ENCODE peak calls at places on chromosomes 4 and X, in six cellular contexts. Y is retina, H is suprapubic skin, J is GOT3, P is esophagus muscularis mucosa, X is GM03348. N is an unnamed sample.

GRCh38 chrX:9566150-9566621 is 101.3 kb downstream of the TBL1X start:
- DNase-seq in Y (no peak), H (no peak), J (no peak), P (no peak), X (peak; percentile 68), N (peak; percentile 76)

GRCh38 chr4:180314972-180315371 is 1928.2 kb upstream of the TENM3 start:
- DNase-seq in Y (no peak), H (no peak), J (no peak), P (no peak), X (no peak), N (no peak)

GRCh38 chr4:153142700-153143438 is 61.4 kb upstream of the TRIM2 start:
- DNase-seq in Y (peak; percentile 79), H (peak; percentile 79), J (no peak), P (no peak), X (peak; percentile 84), N (peak; percentile 75)

GRCh38 chr4:112951362-112951962 is 98.0 kb upstream of the ANK2 start:
- DNase-seq in Y (no peak), H (no peak), J (no peak), P (no peak), X (peak; percentile 23), N (no peak)

GRCh38 chr4:76376534-76376933 is 44.4 kb downstream of the CCDC158 start:
- DNase-seq in Y (no peak), H (no peak), J (no peak), P (no peak), X (no peak), N (no peak)

GRCh38 chrX:47101206-47101605 is 23.0 kb downstream of the RGN start:
- DNase-seq in Y (no peak), H (no peak), J (no peak), P (no peak), X (no peak), N (no peak)

GRCh38 chrX:10016516-10017132 is 49.5 kb downstream of the CLDN34 start:
- DNase-seq in Y (no peak), H (no peak), J (no peak), P (no peak), X (no peak), N (no peak)

GRCh38 chr4:184653650-184654049 is 4.1 kb downstream of the PRIMPOL start:
- DNase-seq in Y (no peak), H (no peak), J (no peak), P (no peak), X (peak; percentile 52), N (peak; percentile 72)

GRCh38 chrX:118215346-118215745 is 98.7 kb upstream of the KLHL13 start:
- DNase-seq in Y (no peak), H (no peak), J (no peak), P (no peak), X (no peak), N (no peak)

GRCh38 chr4:111807556-111807955 is 337.7 kb upstream of the FAM241A start:
- DNase-seq in Y (no peak), H (no peak), J (no peak), P (no peak), X (no peak), N (no peak)

GRCh38 chr4:75919914-75920313 is 17.7 kb upstream of the PPEF2 start:
- DNase-seq in Y (no peak), H (no peak), J (no peak), P (no peak), X (peak; percentile 54), N (no peak)

GRCh38 chrX:45404206-45404605 is 203.5 kb upstream of the DIPK2B start:
- DNase-seq in Y (no peak), H (no peak), J (no peak), P (no peak), X (no peak), N (no peak)

GRCh38 chr4:138875886-138876608 is 139.5 kb upstream of the NOCT start:
- DNase-seq in Y (no peak), H (no peak), J (no peak), P (no peak), X (peak; percentile 87), N (peak; percentile 73)

GRCh38 chr4:151922306-151922705 is 161.5 kb upstream of the GATB start:
- DNase-seq in Y (no peak), H (no peak), J (no peak), P (peak; percentile 31), X (peak; percentile 23), N (peak; percentile 18)

GRCh38 chrX:47456080-47456479 is 26.9 kb downstream of the ZNF41 start:
- DNase-seq in Y (no peak), H (no peak), J (no peak), P (no peak), X (no peak), N (no peak)

GRCh38 chr4:124640037-124640730 is 72.3 kb downstream of the ANKRD50 start:
- DNase-seq in Y (no peak), H (no peak), J (no peak), P (no peak), X (peak; percentile 12), N (peak; percentile 80)

GRCh38 chr4:3686746-3687145 is 79.4 kb upstream of the ADRA2C start:
- DNase-seq in Y (no peak), H (peak; percentile 3), J (no peak), P (no peak), X (no peak), N (no peak)